ENCODE peak calls at places on chromosomes 12 and 14, in six cellular contexts. S is adipocyte; L is lung; W is heart right ventricle; C is H4; I is activated gamma-delta T cell treated with anti-CD3 and anti-CD28 coated beads, Interleukin-2, amount 50 U/mL, for 16 hours. P is an unnamed sample.

GRCh38 chr12:52311282-52311643 is 9.9 kb downstream of the KRT83 start:
- DNase-seq in S (no peak), L (no peak), W (no peak), C (no peak), I (no peak), P (no peak)

GRCh38 chr14:89198544-89199329 is 218.3 kb downstream of the FOXN3 start:
- DNase-seq in S (no peak), L (no peak), W (no peak), C (no peak), I (no peak), P (no peak)

GRCh38 chr14:75934998-75935628 is 46.7 kb downstream of the TGFB3 start:
- DNase-seq in S (no peak), L (no peak), W (no peak), C (no peak), I (no peak), P (no peak)

GRCh38 chr12:104547239-104547638 is 90.5 kb downstream of the CHST11 start:
- DNase-seq in S (no peak), L (no peak), W (no peak), C (no peak), I (no peak), P (no peak)

GRCh38 chr12:128684357-128684756 is 139.4 kb downstream of the SLC15A4 start:
- DNase-seq in S (no peak), L (no peak), W (no peak), C (no peak), I (no peak), P (no peak)

GRCh38 chr14:81137316-81137715 is 83.4 kb downstream of the GTF2A1 start:
- DNase-seq in S (peak; percentile 47), L (no peak), W (no peak), C (peak; percentile 65), I (no peak), P (peak; percentile 52)

GRCh38 chr14:72462041-72462440 is 431.9 kb downstream of the DPF3 start:
- DNase-seq in S (no peak), L (no peak), W (no peak), C (no peak), I (no peak), P (no peak)

GRCh38 chr12:100254876-100255275 is 12.0 kb downstream of the DEPDC4 start:
- DNase-seq in S (no peak), L (no peak), W (no peak), C (no peak), I (no peak), P (no peak)

GRCh38 chr12:105860556-105861207 is 278.1 kb downstream of the NUAK1 start:
- DNase-seq in S (no peak), L (no peak), W (no peak), C (no peak), I (no peak), P (no peak)

GRCh38 chr12:78490841-78491240 is 373.7 kb upstream of the SYT1 start:
- DNase-seq in S (peak; percentile 62), L (no peak), W (no peak), C (no peak), I (no peak), P (no peak)

GRCh38 chr12:126905752-126906151 is 1361.2 kb upstream of the TMEM132C start:
- DNase-seq in S (no peak), L (no peak), W (no peak), C (no peak), I (no peak), P (no peak)

GRCh38 chr12:79508622-79509021 is 182.1 kb downstream of the PAWR start:
- DNase-seq in S (no peak), L (no peak), W (no peak), C (no peak), I (no peak), P (no peak)

GRCh38 chr14:91509083-91509877 is 830 bp downstream of the PPP4R3A start:
- DNase-seq in S (peak; percentile 57), L (peak; percentile 41), W (peak; percentile 20), C (no peak), I (peak; percentile 3), P (peak; percentile 64)

GRCh38 chr12:68260153-68260552 is 6.7 kb upstream of the IL22 start:
- DNase-seq in S (no peak), L (no peak), W (no peak), C (no peak), I (no peak), P (no peak)

GRCh38 chr14:105989746-105990302 is 463.4 kb downstream of the TMEM121 start:
- DNase-seq in S (no peak), L (no peak), W (no peak), C (no peak), I (no peak), P (no peak)

GRCh38 chr14:105495101-105495989 is 4.3 kb downstream of the TEDC1 start:
- DNase-seq in S (no peak), L (no peak), W (no peak), C (no peak), I (no peak), P (no peak)

GRCh38 chr12:92144631-92145480 is 790 bp downstream of the BTG1 start:
- DNase-seq in S (peak; percentile 63), L (peak; percentile 57), W (peak; percentile 57), C (peak; percentile 44), I (peak; percentile 42), P (peak; percentile 87)

GRCh38 chr12:120225852-120226640 is 25.1 kb upstream of the RPLP0 start:
- DNase-seq in S (no peak), L (peak; percentile 82), W (peak; percentile 44), C (no peak), I (no peak), P (no peak)

GRCh38 chr12:28578833-28579252 is 388.6 kb downstream of the CCDC91 start:
- DNase-seq in S (peak; percentile 18), L (no peak), W (no peak), C (no peak), I (no peak), P (no peak)